ENCODE peak calls at places on chromosome 1, in eight cellular contexts. T is SW 1271, C is GM03348, Z is progenitor cell of endocrine pancreas, F is Panc1, R is choroid plexus epithelial cell, S is BE2C, U is posterior vena cava. B is an unnamed sample.

GRCh38 chr1:201190624-201191051 is at the start of gene IGFN1:
- DNase-seq in T (no peak), C (no peak), Z (no peak), F (no peak), R (no peak), S (peak), U (peak), B (no peak)

GRCh38 chr1:221708076-221708571 is 33.8 kb downstream of the DUSP10 start:
- DNase-seq in T (no peak), C (no peak), Z (no peak), F (no peak), R (peak), S (peak), U (no peak), B (peak)

GRCh38 chr1:37948841-37949240 is 2.0 kb upstream of the INPP5B start:
- DNase-seq in T (no peak), C (no peak), Z (no peak), F (no peak), R (no peak), S (no peak), U (no peak), B (no peak)

GRCh38 chr1:76759950-76760349 is 107.3 kb upstream of the ST6GALNAC5 start:
- DNase-seq in T (no peak), C (no peak), Z (no peak), F (no peak), R (peak), S (peak), U (no peak), B (peak)

GRCh38 chr1:159826436-159827101 is at the start of gene SLAMF8:
- DNase-seq in T (no peak), C (no peak), Z (no peak), F (no peak), R (no peak), S (no peak), U (no peak), B (no peak)

GRCh38 chr1:18926315-18927081 is 24.1 kb upstream of the ALDH4A1 start:
- DNase-seq in T (peak), C (peak), Z (no peak), F (peak), R (peak), S (no peak), U (no peak), B (peak)

GRCh38 chr1:223834660-223835263 is 11.0 kb downstream of the TP53BP2 start:
- DNase-seq in T (no peak), C (peak), Z (no peak), F (no peak), R (peak), S (no peak), U (no peak), B (peak)

GRCh38 chr1:100627018-100627716 is 89.2 kb downstream of the GPR88 start:
- DNase-seq in T (no peak), C (peak), Z (no peak), F (no peak), R (peak), S (no peak), U (no peak), B (peak)

GRCh38 chr1:161439280-161440232 is 65.7 kb upstream of the FCGR2A start:
- DNase-seq in T (no peak), C (peak), Z (no peak), F (no peak), R (peak), S (peak), U (peak), B (peak)

GRCh38 chr1:179156026-179156425 is 73.5 kb downstream of the ABL2 start:
- DNase-seq in T (no peak), C (no peak), Z (no peak), F (no peak), R (no peak), S (no peak), U (no peak), B (no peak)

GRCh38 chr1:40825430-40825778 is 36.8 kb downstream of the CITED4 start:
- DNase-seq in T (no peak), C (no peak), Z (no peak), F (no peak), R (no peak), S (no peak), U (no peak), B (no peak)

GRCh38 chr1:9244501-9245229 is 10.1 kb downstream of the H6PD start:
- DNase-seq in T (no peak), C (no peak), Z (no peak), F (no peak), R (peak), S (no peak), U (no peak), B (no peak)

GRCh38 chr1:17419626-17420328 is 19.7 kb downstream of the RCC2 start:
- DNase-seq in T (no peak), C (peak), Z (peak), F (no peak), R (peak), S (peak), U (peak), B (peak)

GRCh38 chr1:194813109-194813508 is 1626.7 kb upstream of the B3GALT2 start:
- DNase-seq in T (no peak), C (no peak), Z (no peak), F (no peak), R (no peak), S (no peak), U (no peak), B (no peak)

GRCh38 chr1:236507022-236507700 is 16.6 kb upstream of the LGALS8 start:
- DNase-seq in T (no peak), C (peak), Z (no peak), F (no peak), R (peak), S (no peak), U (no peak), B (peak)

GRCh38 chr1:169427081-169427611 is at the start of gene CCDC181:
- DNase-seq in T (no peak), C (peak), Z (peak), F (peak), R (peak), S (peak), U (peak), B (peak)

GRCh38 chr1:119878171-119878570 is 18.1 kb downstream of the ADAM30 start:
- DNase-seq in T (no peak), C (no peak), Z (no peak), F (no peak), R (no peak), S (no peak), U (no peak), B (no peak)

GRCh38 chr1:17665950-17666720 is 89.0 kb upstream of the ACTL8 start:
- DNase-seq in T (no peak), C (no peak), Z (no peak), F (no peak), R (no peak), S (no peak), U (no peak), B (no peak)

GRCh38 chr1:174768516-174768915 is 231.2 kb upstream of the CACYBP start:
- DNase-seq in T (no peak), C (no peak), Z (no peak), F (no peak), R (no peak), S (no peak), U (no peak), B (no peak)

GRCh38 chr1:162720996-162721395 is 69.5 kb upstream of the HSD17B7 start:
- DNase-seq in T (no peak), C (no peak), Z (no peak), F (no peak), R (no peak), S (no peak), U (no peak), B (no peak)